ENCODE peak calls at places on chromosomes 6 and 20, in nine cellular contexts. M is endodermal cell; W is GM19239; R is pancreas; X is A172; J is activated T-cell treated with anti-CD3 and anti-CD28 coated beads for 24 hours; S is fibroblast of mammary gland; Q is iPS-NIHi11; T is activated CD4-positive, alpha-beta T cell treated with anti-CD3 and anti-CD28 coated beads for 1 hour. E is an unnamed sample.

GRCh38 chr6:47680056-47680455 is 18.3 kb upstream of the ADGRF4 start:
- DNase-seq in R (no peak), Q (no peak), T (no peak), S (no peak), J (no peak), M (no peak), W (no peak), X (no peak), E (no peak)

GRCh38 chr6:154219250-154219649 is 137.4 kb downstream of the IPCEF1 start:
- DNase-seq in J (no peak), T (no peak), S (no peak), X (no peak), R (no peak), Q (no peak), W (no peak), M (peak; percentile 57), E (no peak)

GRCh38 chr6:56093776-56094175 is 153.6 kb downstream of the COL21A1 start:
- DNase-seq in Q (no peak), R (no peak), W (no peak), M (no peak), X (no peak), S (no peak), T (no peak), J (no peak), E (no peak)

GRCh38 chr20:31819083-31819784 is at the start of gene MYLK2:
- DNase-seq in M (no peak), S (no peak), W (no peak), T (no peak), R (peak; percentile 74), Q (no peak), X (no peak), J (no peak), E (no peak)

GRCh38 chr6:31586013-31586412 is at the start of gene LST1:
- DNase-seq in J (no peak), M (no peak), W (no peak), T (no peak), Q (no peak), X (no peak), S (no peak), R (no peak), E (no peak)

GRCh38 chr6:46491201-46491788 is at the start of gene RCAN2:
- DNase-seq in W (peak; percentile 48), Q (peak; percentile 88), X (no peak), R (peak; percentile 62), S (peak; percentile 46), M (peak; percentile 94), T (no peak), J (no peak), E (no peak)

GRCh38 chr20:54173653-54174451 is at the start of gene CYP24A1:
- DNase-seq in S (no peak), W (no peak), Q (peak; percentile 70), T (no peak), M (peak; percentile 81), R (no peak), J (no peak), X (no peak), E (no peak)

GRCh38 chr20:50077818-50078601 is 34.9 kb downstream of the UBE2V1 start:
- DNase-seq in R (no peak), W (no peak), M (no peak), J (no peak), Q (no peak), S (no peak), X (no peak), T (no peak), E (no peak)

GRCh38 chr6:164124473-164124872 is 710.0 kb downstream of the QKI start:
- DNase-seq in R (no peak), T (no peak), S (no peak), X (no peak), W (no peak), M (no peak), J (no peak), Q (no peak), E (no peak)

GRCh38 chr6:43052842-43053544 is 658 bp downstream of the CUL7 start:
- DNase-seq in Q (peak; percentile 47), R (peak; percentile 43), X (peak; percentile 13), J (no peak), T (no peak), S (no peak), M (peak; percentile 77), W (no peak), E (no peak)

GRCh38 chr6:36350681-36351091 is 14.0 kb upstream of the BNIP5 start:
- DNase-seq in T (no peak), W (no peak), X (peak; percentile 92), Q (no peak), R (no peak), S (peak; percentile 69), J (no peak), M (peak; percentile 29), E (no peak)

GRCh38 chr6:145963216-145964068 is 716 bp downstream of the SHPRH start:
- DNase-seq in M (no peak), T (no peak), J (peak; percentile 25), W (peak; percentile 20), R (peak; percentile 43), S (peak; percentile 42), Q (peak; percentile 63), X (peak; percentile 23), E (no peak)

E was measured in GOT3.